ENCODE peak calls at places on chromosomes 3 and 15, in four cellular contexts. E is IMR-90, J is Peyer's patch, K is GM12864. O is an unnamed sample.
A peak's percentile ranks its signal among the peaks of the same experiment; 100 is the strongest.

GRCh38 chr3:45554001-45554691 is 40.4 kb upstream of the LIMD1 start:
- DNase-seq in E (peak; percentile 88), K (peak; percentile 49), J (no peak), O (peak; percentile 66)

GRCh38 chr15:57640935-57641682 is 49.4 kb downstream of the MYZAP start:
- DNase-seq in J (no peak), E (peak; percentile 12), K (no peak), O (peak; percentile 29)

GRCh38 chr3:24374801-24375200 is 119.8 kb downstream of the THRB start:
- DNase-seq in J (no peak), E (no peak), K (no peak), O (no peak)

GRCh38 chr15:77998592-77998991 is 78.9 kb downstream of the TBC1D2B start:
- DNase-seq in E (no peak), J (peak; percentile 30), K (no peak), O (no peak)

GRCh38 chr3:10950476-10951294 is 41.9 kb upstream of the SLC6A1 start:
- DNase-seq in E (peak; percentile 42), J (no peak), K (no peak), O (peak; percentile 30)

GRCh38 chr3:50493086-50493485 is 10.3 kb downstream of the CACNA2D2 start:
- DNase-seq in J (no peak), E (no peak), K (no peak), O (no peak)

GRCh38 chr3:177051419-177051818 is 145.9 kb downstream of the TBL1XR1 start:
- DNase-seq in E (no peak), K (no peak), J (no peak), O (no peak)

GRCh38 chr15:48367483-48367882 is 36.3 kb downstream of the DUT start:
- DNase-seq in J (no peak), E (no peak), K (no peak), O (no peak)

GRCh38 chr3:77298405-77298804 is 258.5 kb downstream of the ROBO2 start:
- DNase-seq in K (no peak), E (peak; percentile 59), J (no peak), O (no peak)

GRCh38 chr3:171183042-171183441 is 156.5 kb upstream of the SLC2A2 start:
- DNase-seq in J (no peak), E (peak; percentile 37), K (no peak), O (no peak)

GRCh38 chr3:58531956-58532355 is 5.0 kb downstream of the ACOX2 start:
- DNase-seq in E (no peak), J (no peak), K (no peak), O (peak; percentile 22)

GRCh38 chr3:24149032-24149431 is 203.9 kb downstream of the NR1D2 start:
- DNase-seq in K (no peak), J (no peak), E (no peak), O (no peak)

GRCh38 chr3:71046791-71047190 is 536.7 kb downstream of the FOXP1 start:
- DNase-seq in E (no peak), J (no peak), K (no peak), O (no peak)

GRCh38 chr3:134426660-134427181 is 52.5 kb upstream of the AMOTL2 start:
- DNase-seq in J (no peak), K (no peak), E (peak; percentile 95), O (no peak)

GRCh38 chr3:72957303-72957702 is 39.3 kb upstream of the PPP4R2 start:
- DNase-seq in J (no peak), E (no peak), K (no peak), O (no peak)

GRCh38 chr3:188126271-188126670 is 27.7 kb upstream of the LPP start:
- DNase-seq in J (no peak), E (peak; percentile 80), K (no peak), O (no peak)

GRCh38 chr15:77786956-77787355 is 154.2 kb upstream of the LINGO1 start:
- DNase-seq in E (no peak), K (no peak), J (no peak), O (no peak)

GRCh38 chr15:64205202-64205601 is 42.4 kb upstream of the PPIB start:
- DNase-seq in K (no peak), E (no peak), J (no peak), O (no peak)

GRCh38 chr15:40242216-40242599 is 3.3 kb downstream of the PAK6 start:
- DNase-seq in J (peak; percentile 40), K (no peak), E (no peak), O (no peak)

DNA sequence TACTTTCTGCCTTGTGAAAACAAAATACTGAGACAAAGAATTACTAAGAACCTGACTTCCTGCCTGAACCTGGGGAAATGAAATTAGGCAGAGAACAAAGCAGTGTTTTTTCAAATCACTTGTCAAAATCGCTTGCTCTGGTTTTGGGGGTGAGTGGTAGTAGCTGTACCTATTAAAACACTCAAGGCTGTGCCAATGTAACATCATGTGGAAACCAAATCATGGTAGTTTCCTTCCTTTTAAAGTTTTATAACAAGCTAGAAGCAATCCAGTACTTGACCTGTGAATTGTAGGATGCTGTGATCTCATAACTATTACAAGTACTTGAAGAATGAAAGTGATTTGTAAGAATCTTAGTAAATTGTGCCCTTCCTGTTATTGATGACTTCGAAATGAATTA is 6.7 kb downstream of the CMTM8 start:
- DNase-seq in J (no peak), K (no peak), E (no peak), O (no peak)
- TF ChIP-seq CTCF in J (no peak), K (no peak), E (no peak), O (no peak)

DNA sequence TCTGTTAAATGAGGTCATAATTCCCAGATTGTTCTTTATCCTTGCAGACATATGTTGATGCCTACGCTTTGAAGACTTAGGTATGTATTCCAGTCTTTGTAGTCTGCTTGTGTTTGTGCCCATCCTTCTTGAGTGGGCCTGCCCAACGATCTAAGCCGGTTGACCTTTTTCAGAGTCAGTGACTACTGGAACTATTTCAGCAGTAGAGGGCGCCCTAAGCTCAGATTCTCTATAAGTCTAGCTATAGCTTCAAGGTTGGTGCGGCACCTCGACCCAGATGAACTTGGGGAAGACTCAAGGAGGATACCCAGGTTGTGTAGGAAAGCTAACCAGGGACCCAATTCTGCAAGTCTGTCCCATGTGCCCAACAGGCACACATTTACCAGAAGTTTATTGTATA is 228.8 kb upstream of the PPP2R3A start:
- DNase-seq in K (no peak), E (peak; percentile 5), J (no peak), O (no peak)
- TF ChIP-seq CTCF in K (peak; percentile 44), E (peak; percentile 19), J (no peak), O (no peak)

GRCh38 chr3:57335273-57335938 is 42.9 kb upstream of the ASB14 start:
- DNase-seq in K (no peak), E (no peak), J (no peak), O (no peak)

GRCh38 chr3:57331078-57331477 is 38.6 kb upstream of the ASB14 start:
- DNase-seq in J (no peak), K (no peak), E (no peak), O (no peak)
- TF ChIP-seq CTCF in J (no peak), K (peak; percentile 9), E (no peak), O (no peak)

GRCh38 chr15:52217186-52217585 is 26.0 kb upstream of the GNB5 start:
- DNase-seq in K (no peak), J (no peak), E (no peak), O (peak; percentile 30)
- TF ChIP-seq CTCF in K (peak; percentile 68), J (no peak), E (no peak), O (peak; percentile 39)

GRCh38 chr15:96321422-96322391 is 8.8 kb upstream of the NR2F2 start:
- DNase-seq in E (peak; percentile 11), K (no peak), J (no peak), O (no peak)
- TF ChIP-seq CTCF in E (no peak), K (no peak), J (no peak), O (no peak)

DNA sequence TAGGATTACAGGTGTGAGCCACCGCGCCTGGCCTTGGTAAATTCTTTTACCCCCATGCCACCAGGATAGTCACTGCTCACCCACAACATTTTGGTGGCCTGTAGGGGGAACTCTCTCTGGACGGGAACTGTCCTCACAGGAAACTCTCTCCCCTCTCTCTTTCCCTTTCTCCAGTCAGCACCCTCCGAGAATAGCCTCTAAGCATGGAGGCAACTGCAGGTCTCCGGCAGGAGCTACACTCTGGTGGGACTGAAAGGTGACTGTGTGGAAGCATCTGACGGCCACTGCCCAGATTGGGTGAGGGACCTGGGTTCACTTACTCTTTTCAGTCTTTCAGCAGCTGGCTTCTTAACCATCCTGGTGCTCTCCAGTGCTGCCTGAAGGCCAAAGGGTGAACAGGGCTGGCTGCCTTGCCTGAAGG is 21.3 kb downstream of the TRANK1 start:
- DNase-seq in K (no peak), E (no peak), J (no peak), O (no peak)
- TF ChIP-seq CTCF in K (peak; percentile 58), E (no peak), J (no peak), O (peak; percentile 40)

DNA sequence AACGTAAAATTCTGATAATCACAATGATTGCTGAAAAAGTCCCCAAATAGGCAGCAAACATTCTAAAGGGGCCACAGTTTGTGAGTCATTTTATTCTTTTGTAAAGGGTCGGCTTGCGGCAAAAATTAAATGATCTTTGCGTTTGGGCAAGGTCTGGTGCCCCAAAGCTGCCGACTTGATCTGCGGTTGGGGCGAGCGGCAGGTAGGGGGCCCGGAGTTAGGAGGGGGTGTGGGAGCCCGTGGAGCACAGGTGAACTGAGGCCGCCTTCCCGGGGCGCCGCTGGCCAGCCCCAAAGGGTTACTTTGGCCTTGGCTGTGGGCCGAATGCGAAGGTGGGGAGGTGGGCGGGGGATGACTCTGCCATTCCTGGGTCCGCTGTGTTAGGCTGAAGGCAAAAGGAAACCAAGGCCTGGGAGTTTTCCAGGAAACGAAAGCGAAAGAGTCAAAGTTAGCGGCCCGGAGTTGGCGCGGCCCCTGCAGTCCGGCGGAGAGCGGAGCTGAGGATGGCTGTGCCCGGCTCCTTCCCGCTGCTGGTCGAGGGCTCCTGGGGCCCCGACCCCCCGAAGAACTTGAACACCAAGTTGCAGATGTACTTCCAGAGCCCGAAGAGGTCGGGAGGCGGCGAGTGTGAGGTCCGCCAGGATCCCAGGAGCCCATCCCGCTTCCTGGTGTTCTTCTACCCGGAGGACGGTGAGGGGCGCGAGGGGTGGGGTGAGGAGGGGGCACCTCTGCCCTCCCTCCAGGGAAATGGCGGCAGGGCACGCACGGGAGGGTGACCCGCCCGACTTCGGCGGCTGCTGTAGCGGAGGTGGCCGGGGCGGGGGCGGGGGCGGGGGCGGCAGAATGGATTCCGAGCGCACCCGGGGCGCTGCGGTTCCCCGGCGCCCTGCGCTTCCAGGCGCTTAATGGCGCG is at the start of gene PARP14:
- DNase-seq in J (peak; percentile 83), E (peak; percentile 68), K (no peak), O (peak; percentile 74)
- TF ChIP-seq CTCF in J (peak; percentile 17), E (peak; percentile 10), K (no peak), O (no peak)

GRCh38 chr15:72835289-72835890 is 51.8 kb upstream of the ADPGK start:
- DNase-seq in J (no peak), E (no peak), K (no peak), O (no peak)
- TF ChIP-seq CTCF in J (no peak), E (peak; percentile 29), K (peak; percentile 14), O (no peak)

GRCh38 chr3:118760611-118761606 is 273.7 kb downstream of the IGSF11 start:
- DNase-seq in J (no peak), E (peak; percentile 1), K (no peak), O (peak; percentile 17)
- TF ChIP-seq CTCF in J (no peak), E (no peak), K (peak; percentile 22), O (peak; percentile 35)

O was measured in GM10248.